ENCODE peak calls at places on chromosomes 11 and 22, in four cellular contexts. H is Peyer's patch, Q is H1, Y is endothelial cell of umbilical vein. A is an unnamed sample. For H3K27me3, the result is how much of the 10 kb centered on the place peaks cover.

GRCh38 chr11:73350908-73351636 is 25.1 kb upstream of the RELT start:
- DNase-seq in H (no peak), Q (no peak), Y (peak), A (peak)

GRCh38 chr22:47408409-47408808 is 646.0 kb downstream of the TBC1D22A start:
- DNase-seq in H (no peak), Q (no peak), Y (no peak), A (no peak)

GRCh38 chr11:113082501-113082900 is 121.3 kb downstream of the NCAM1 start:
- DNase-seq in H (no peak), Q (no peak), Y (no peak), A (no peak)

GRCh38 chr11:3046190-3046589 is 11.0 kb downstream of the CARS1 start:
- DNase-seq in H (no peak), Q (no peak), Y (no peak), A (no peak)

GRCh38 chr22:42820075-42820763 is 36.9 kb downstream of the ARFGAP3 start:
- DNase-seq in H (no peak), Q (no peak), Y (peak), A (peak)

GRCh38 chr11:60860943-60861342 is 5.2 kb upstream of the PTGDR2 start:
- DNase-seq in H (peak), Q (no peak), Y (no peak), A (no peak)

GRCh38 chr11:27904358-27905055 is 203.4 kb downstream of the KIF18A start:
- DNase-seq in H (no peak), Q (no peak), Y (peak), A (no peak)

GRCh38 chr22:29814003-29814402 is 24.1 kb downstream of the ASCC2 start:
- DNase-seq in H (no peak), Q (no peak), Y (no peak), A (no peak)

GRCh38 chr11:46249103-46249942 is 28.1 kb upstream of the CREB3L1 start:
- DNase-seq in H (no peak), Q (no peak), Y (no peak), A (no peak)

GRCh38 chr22:48979482-48979881 is 848.2 kb downstream of the BRD1 start:
- DNase-seq in H (no peak), Q (no peak), Y (no peak), A (no peak)

GRCh38 chr11:129283141-129283540 is 91.0 kb upstream of the ARHGAP32 start:
- DNase-seq in H (peak), Q (no peak), Y (no peak), A (no peak)

GRCh38 chr22:47793304-47794101 is 1031.1 kb downstream of the TBC1D22A start:
- DNase-seq in H (no peak), Q (no peak), Y (no peak), A (no peak)

GRCh38 chr11:131499199-131499598 is 128.8 kb downstream of the NTM start:
- DNase-seq in H (no peak), Q (no peak), Y (no peak), A (no peak)

GRCh38 chr11:86251285-86251830 is 6.8 kb downstream of the EED start:
- DNase-seq in H (no peak), Q (no peak), Y (no peak), A (no peak)

GRCh38 chr22:17780741-17781318 is 6.6 kb upstream of the BID start:
- DNase-seq in H (no peak), Q (no peak), Y (no peak), A (no peak)

GRCh38 chr11:7969756-7970646 is 4.8 kb upstream of the NLRP10 start:
- DNase-seq in H (no peak), Q (peak), Y (no peak), A (no peak)

GRCh38 chr11:66002648-66003225 is 434 bp downstream of the BANF1 start:
- DNase-seq in H (peak), Q (no peak), Y (no peak), A (peak)

GRCh38 chr22:23220485-23221350 is 40.4 kb downstream of the BCR start:
- DNase-seq in H (peak), Q (no peak), Y (peak), A (no peak)
- H3K4me3 ChIP-seq in H (no peak), Q (no peak), Y (no peak), A (no peak)

DNA sequence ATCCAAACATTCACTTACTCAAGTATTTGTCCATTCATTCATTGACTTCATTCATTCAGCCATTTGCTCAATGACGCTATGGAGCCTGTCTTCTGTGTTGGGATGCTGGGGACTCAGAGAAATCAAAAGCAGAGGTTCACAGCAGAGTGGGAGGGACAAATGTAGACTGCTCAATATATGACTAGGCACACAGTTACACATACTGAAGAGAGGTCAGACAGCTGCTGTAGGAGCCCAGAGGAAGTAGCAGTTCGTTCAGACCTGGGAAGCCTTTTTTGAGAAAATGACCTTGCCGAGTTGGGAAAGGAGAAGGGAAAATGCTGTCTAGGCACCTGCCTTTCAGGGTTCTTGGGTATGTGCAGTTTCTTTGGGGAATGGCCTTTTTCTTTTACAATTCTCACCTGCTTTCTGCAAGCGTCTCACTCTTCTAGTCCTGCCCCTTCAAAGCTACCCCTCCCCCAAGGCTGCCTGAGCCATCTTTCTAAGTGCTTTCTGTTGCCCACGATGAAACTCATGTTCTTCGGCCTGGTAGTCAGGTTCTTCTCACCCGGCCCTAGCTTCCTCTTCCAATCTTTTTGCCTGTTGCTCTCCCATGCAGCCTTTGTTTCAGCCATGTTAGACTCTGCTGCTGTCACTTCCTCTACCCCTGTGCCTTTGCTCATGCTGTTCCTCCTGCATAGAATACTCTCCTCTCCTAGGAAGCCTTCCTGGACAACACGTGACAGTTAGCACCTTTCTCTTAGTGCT is 4.2 kb upstream of the UVRAG start:
- DNase-seq in H (no peak), Q (no peak), Y (no peak), A (no peak)
- TF ChIP-seq POLR2A in H (no peak), Q (no peak), Y (no peak), A (no peak)

GRCh38 chr22:50607366-50608020 is 6.9 kb downstream of the MAPK8IP2 start:
- DNase-seq in H (no peak), Q (no peak), Y (no peak), A (no peak)

GRCh38 chr22:50605349-50606074 is 4.9 kb downstream of the MAPK8IP2 start:
- DNase-seq in H (no peak), Q (no peak), Y (no peak), A (no peak)

GRCh38 chr22:50606126-50606525 is 5.5 kb downstream of the MAPK8IP2 start:
- DNase-seq in H (no peak), Q (no peak), Y (no peak), A (no peak)

GRCh38 chr22:50604623-50605348 is 4.2 kb downstream of the MAPK8IP2 start:
- DNase-seq in H (no peak), Q (no peak), Y (no peak), A (no peak)

DNA sequence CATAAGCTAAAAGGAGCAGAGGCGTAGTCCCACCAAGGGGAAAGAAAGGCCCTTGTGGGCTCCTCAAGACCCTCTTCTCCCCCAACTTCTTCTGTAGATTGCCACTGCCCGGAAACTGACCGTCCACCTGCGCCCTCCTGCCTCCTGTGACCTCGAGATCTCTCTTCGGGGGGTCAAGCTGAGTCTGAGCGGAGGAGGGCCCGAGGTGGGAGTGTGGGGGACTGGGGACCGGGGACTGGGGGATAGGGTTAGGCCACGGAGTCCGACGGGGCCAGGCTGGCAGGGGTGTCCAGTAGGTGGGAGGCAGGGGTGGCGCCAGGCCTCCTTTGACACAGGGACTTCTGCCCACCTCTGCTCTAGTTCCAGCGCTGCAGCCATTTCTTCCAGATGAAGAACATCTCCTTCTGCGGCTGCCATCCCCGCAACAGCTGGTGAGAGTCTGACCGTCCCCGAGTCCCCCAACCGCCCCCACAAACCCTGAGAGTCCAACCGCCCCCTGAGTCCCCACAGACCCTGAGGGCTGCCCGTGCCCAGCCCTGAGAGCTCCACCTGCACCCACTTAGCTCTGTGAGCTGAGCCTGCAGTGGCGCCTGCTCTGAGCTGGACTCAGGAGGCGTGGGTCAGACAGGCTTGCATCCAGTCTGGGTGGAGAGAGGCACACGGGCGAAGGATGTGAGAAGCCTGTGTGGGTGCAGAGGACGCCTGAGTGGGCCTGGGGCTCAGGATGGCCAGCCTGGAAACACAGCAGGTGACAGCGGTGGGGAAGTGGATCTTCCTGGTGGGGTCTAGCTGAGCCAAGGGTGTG is 6.2 kb downstream of the MAPK8IP2 start:
- DNase-seq in H (no peak), Q (no peak), Y (no peak), A (no peak)
- H3K27me3 ChIP-seq in H (under half), Q (under half), Y (under half), A (under half)

DNA sequence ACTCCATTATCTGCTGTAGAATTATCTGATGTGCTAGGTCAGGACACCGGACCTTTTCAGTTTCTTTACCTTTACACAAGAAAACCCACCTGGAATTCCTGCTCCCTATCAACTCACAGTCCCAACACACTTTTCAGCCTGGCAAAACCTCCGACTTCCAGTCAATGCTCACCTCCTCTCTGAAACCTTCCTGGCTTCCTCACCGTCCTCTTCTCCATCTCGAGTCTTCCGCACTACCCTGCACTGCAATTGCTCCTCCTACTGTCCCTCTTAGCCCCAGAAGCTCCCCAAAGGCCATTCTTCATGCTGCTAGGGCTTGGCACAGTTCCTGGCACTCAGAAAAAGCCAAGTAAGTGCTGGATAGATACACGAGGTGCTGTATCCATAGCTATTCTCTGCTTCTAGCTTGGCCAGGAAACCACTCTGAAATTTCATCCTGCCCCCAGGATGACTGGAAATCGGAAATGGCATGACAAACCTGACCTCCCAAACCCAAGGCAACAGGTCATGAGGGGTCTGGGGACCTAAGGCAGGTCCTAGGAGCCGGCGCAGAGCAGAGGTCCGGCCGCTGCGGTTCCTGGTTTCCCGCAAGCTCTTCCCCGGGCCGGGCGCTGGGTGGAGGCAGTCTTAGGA is 702 bp downstream of the SYN3 start:
- DNase-seq in H (no peak), Q (no peak), Y (no peak), A (no peak)
- H3K4me3 ChIP-seq in H (peak), Q (peak), Y (no peak), A (no peak)

GRCh38 chr11:586376-587316 is 10.4 kb downstream of the PHRF1 start:
- DNase-seq in H (no peak), Q (no peak), Y (no peak), A (no peak)
- TF ChIP-seq POLR2A in H (no peak), Q (no peak), Y (no peak), A (no peak)

GRCh38 chr22:26139320-26139719 is 29.9 kb upstream of the SEZ6L start:
- DNase-seq in H (no peak), Q (no peak), Y (no peak), A (peak)

DNA sequence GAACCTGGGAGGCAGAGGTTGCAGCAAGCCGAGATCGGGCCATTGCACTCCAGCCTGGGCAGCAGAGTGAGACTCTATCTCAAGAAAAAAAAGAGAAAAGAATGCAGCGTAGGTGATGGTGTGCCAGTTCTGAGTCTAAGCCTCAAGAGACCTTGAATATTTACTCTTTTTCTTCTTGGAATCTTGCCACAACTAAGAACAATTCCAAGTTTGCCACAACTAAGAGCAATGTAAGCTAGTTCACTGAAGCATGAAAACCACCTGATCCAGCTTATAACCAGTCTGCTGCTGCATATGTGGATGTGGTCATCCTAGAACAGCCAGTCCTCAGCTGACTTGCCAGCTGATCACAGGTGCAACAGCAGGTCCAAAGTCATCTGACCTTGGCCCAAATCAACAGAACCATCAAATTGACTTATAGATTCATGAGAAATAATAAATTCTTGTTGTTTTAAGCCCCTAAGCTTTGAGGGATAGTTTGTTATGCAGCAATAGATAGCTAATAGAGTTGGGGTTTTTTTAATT is 25.4 kb upstream of the SEZ6L start:
- DNase-seq in H (no peak), Q (no peak), Y (no peak), A (peak)
- H3K27me3 ChIP-seq in H (under half), Q (under half), Y (under half), A (under half)

GRCh38 chr11:102883132-102883531 is 8.3 kb upstream of the MMP12 start:
- DNase-seq in H (no peak), Q (no peak), Y (no peak), A (no peak)

GRCh38 chr11:102878595-102878994 is 3.8 kb upstream of the MMP12 start:
- DNase-seq in H (no peak), Q (no peak), Y (no peak), A (no peak)

GRCh38 chr11:102879801-102880200 is 5.0 kb upstream of the MMP12 start:
- DNase-seq in H (no peak), Q (no peak), Y (no peak), A (no peak)

GRCh38 chr11:102886999-102887398 is 12.2 kb upstream of the MMP12 start:
- DNase-seq in H (no peak), Q (no peak), Y (peak), A (no peak)

DNA sequence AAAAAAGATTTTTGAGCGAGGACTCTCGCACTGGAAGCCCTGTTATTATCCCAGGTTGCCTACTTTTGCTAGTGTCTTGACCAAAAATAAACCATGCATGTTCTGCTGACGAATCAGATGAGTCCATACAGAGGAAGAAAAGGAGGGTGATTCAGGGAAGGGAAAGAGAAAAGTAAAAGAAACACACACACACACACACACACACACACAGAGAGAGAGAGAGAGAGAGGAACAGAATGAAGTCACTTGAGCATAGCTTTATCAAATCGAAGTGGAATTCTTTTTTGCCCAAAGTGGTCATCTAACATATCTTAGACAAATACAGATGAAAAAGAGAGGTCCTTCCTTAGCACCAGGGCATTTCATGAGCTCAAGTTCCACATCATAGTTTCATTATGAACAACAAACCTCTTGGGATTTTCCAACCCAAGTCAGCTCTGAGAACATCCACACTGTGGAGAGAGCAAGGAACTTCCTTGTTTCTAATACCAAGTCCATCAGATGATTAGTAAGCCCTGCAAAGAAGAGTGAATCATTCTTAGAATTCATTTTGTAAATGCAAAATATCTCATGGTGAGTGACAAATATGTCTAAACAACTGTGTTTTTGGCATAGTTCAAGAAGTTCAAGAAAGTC is 7.7 kb upstream of the MMP12 start:
- DNase-seq in H (no peak), Q (no peak), Y (no peak), A (no peak)
- H3K4me3 ChIP-seq in H (no peak), Q (no peak), Y (no peak), A (no peak)

GRCh38 chr11:58578635-58579191 is at the start of gene ZFP91:
- DNase-seq in H (peak), Q (peak), Y (peak), A (peak)

GRCh38 chr11:58577441-58578135 is 1.3 kb upstream of the ZFP91 start:
- DNase-seq in H (no peak), Q (no peak), Y (peak), A (peak)

GRCh38 chr11:58576792-58577440 is 1.3 kb upstream of the LPXN start:
- DNase-seq in H (no peak), Q (no peak), Y (peak), A (no peak)

GRCh38 chr11:58579192-58580129 is 598 bp downstream of the ZFP91 start:
- DNase-seq in H (peak), Q (peak), Y (peak), A (peak)

GRCh38 chr11:58578136-58578634 is 678 bp upstream of the ZFP91 start:
- DNase-seq in H (peak), Q (peak), Y (peak), A (peak)
- TF ChIP-seq POLR2A in H (no peak), Q (no peak), Y (peak), A (no peak)

DNA sequence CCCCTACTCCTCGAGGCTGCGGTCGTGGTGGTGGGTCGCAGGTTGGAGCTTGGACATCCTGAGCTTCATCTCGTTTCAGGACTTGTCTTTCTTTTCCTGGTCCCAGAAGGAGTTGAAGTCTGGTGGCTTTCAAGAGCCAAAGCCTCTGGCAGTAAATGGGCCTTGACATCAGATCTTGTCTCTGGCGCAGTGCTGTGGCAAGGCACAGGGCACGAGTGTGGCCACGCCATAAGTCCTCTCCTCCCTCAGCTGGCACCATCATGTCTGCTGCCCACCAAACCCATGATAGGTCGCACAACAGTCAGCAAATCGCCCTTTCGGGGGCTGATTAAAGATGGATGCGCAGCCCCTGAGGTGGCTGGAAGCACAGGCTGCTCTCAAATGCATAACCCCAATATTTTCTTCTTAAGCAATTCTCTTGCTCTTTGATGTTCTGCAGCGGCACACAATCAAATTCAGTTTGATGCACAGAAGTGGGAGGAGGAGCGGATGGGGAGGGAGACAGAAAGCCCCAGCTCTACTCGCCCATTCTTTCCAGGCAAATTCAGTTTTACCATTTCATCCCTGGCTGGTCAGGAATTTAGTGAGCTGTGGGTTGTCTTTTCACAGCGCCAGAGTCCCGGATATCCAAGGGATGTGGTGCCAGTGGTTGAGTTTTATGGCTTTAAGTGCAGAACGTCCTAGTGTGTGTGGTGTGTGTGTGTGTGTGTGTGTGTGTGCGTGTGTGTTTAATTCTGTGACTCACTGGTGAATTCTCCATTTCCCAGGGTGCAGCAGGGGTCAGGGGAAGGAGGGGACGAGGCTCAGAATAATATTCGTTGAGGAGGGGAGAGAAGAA is 162.0 kb downstream of the DSCAML1 start:
- DNase-seq in H (no peak), Q (no peak), Y (no peak), A (no peak)
- H3K27me3 ChIP-seq in H (under half), Q (under half), Y (under half), A (under half)

A was measured in thyroid gland.